ENCODE peak calls at places on chromosome 7, in six cellular contexts. W is GM12864, B is breast epithelium, H is neural progenitor cell, Y is natural killer cell, K is psoas muscle. C is an unnamed sample.
A peak's percentile ranks its signal among the peaks of the same experiment; 100 is the strongest.

GRCh38 chr7:75019800-75020199 is 53.8 kb downstream of the RCC1L start:
- DNase-seq in Y (no peak), B (no peak), K (no peak), W (no peak), H (no peak), C (no peak)

GRCh38 chr7:108127461-108127860 is 2.7 kb downstream of the LAMB4 start:
- DNase-seq in Y (no peak), W (no peak), K (no peak), H (no peak), B (no peak), C (no peak)

GRCh38 chr7:139714163-139714901 is 63.5 kb downstream of the HIPK2 start:
- DNase-seq in W (peak; percentile 85), B (no peak), Y (no peak), H (peak; percentile 26), K (peak; percentile 39), C (no peak)

GRCh38 chr7:34260282-34260681 is 354.9 kb downstream of the BMPER start:
- DNase-seq in W (no peak), Y (no peak), H (no peak), B (no peak), K (no peak), C (no peak)

GRCh38 chr7:81584667-81585066 is 185.2 kb downstream of the HGF start:
- DNase-seq in Y (no peak), H (no peak), B (no peak), W (no peak), K (no peak), C (no peak)

GRCh38 chr7:81776972-81777371 is 7.1 kb upstream of the HGF start:
- DNase-seq in H (no peak), Y (no peak), K (no peak), B (no peak), W (no peak), C (no peak)

GRCh38 chr7:98603010-98603777 is 13.9 kb upstream of the NPTX2 start:
- DNase-seq in W (no peak), B (no peak), K (no peak), H (no peak), Y (no peak), C (no peak)

GRCh38 chr7:44415510-44415909 is 74.9 kb downstream of the NUDCD3 start:
- DNase-seq in W (no peak), K (no peak), B (no peak), H (no peak), Y (no peak), C (no peak)

GRCh38 chr7:134826105-134826504 is 46.7 kb downstream of the CALD1 start:
- DNase-seq in Y (no peak), W (no peak), H (no peak), K (no peak), B (no peak), C (no peak)

GRCh38 chr7:151191544-151191943 is 4.5 kb upstream of the ASB10 start:
- DNase-seq in H (no peak), B (no peak), K (peak; percentile 70), W (no peak), Y (no peak), C (no peak)

GRCh38 chr7:138982204-138982623 is 1.0 kb upstream of the KIAA1549 start:
- DNase-seq in K (no peak), H (no peak), Y (no peak), B (no peak), W (no peak), C (no peak)

GRCh38 chr7:26042237-26042636 is 109.8 kb upstream of the NFE2L3 start:
- DNase-seq in K (no peak), Y (no peak), B (no peak), H (no peak), W (no peak), C (no peak)

GRCh38 chr7:66033471-66034385 is 41.9 kb upstream of the ASL start:
- DNase-seq in Y (peak; percentile 28), W (no peak), B (no peak), K (no peak), H (no peak), C (no peak)

GRCh38 chr7:110001254-110001938 is 1089.5 kb upstream of the LRRN3 start:
- DNase-seq in Y (no peak), W (no peak), K (no peak), B (no peak), H (no peak), C (no peak)

GRCh38 chr7:129188372-129188891 is at the start of gene SMO:
- DNase-seq in B (no peak), H (peak; percentile 97), Y (no peak), W (no peak), K (peak; percentile 55), C (no peak)

GRCh38 chr7:25832926-25833325 is 319.1 kb upstream of the NFE2L3 start:
- DNase-seq in H (no peak), W (no peak), B (no peak), K (no peak), Y (no peak), C (no peak)

GRCh38 chr7:80772347-80773101 is 134.1 kb downstream of the CD36 start:
- DNase-seq in K (no peak), B (no peak), H (no peak), Y (no peak), W (no peak), C (no peak)

GRCh38 chr7:122143376-122143750 is 686 bp downstream of the AASS start:
- DNase-seq in Y (peak; percentile 14), H (peak; percentile 47), W (no peak), K (peak; percentile 17), B (no peak), C (no peak)

GRCh38 chr7:17299477-17299991 is 1.1 kb downstream of the AHR start:
- DNase-seq in K (no peak), W (no peak), Y (no peak), H (no peak), B (no peak), C (no peak)

GRCh38 chr7:132930881-132931280 is 151.0 kb downstream of the CHCHD3 start:
- DNase-seq in B (no peak), H (peak; percentile 48), Y (no peak), K (no peak), W (no peak), C (no peak)

GRCh38 chr7:102270176-102270887 is 16.3 kb upstream of the SH2B2 start:
- DNase-seq in Y (no peak), H (no peak), W (no peak), K (no peak), B (no peak), C (no peak)

GRCh38 chr7:72040641-72041040 is 371.5 kb downstream of the CALN1 start:
- DNase-seq in H (no peak), W (no peak), B (no peak), K (no peak), Y (no peak), C (no peak)

GRCh38 chr7:143514995-143515735 is 37.5 kb downstream of the TAS2R41 start:
- DNase-seq in K (peak; percentile 30), W (no peak), H (no peak), Y (no peak), B (no peak), C (no peak)

GRCh38 chr7:87359366-87359765 is 13.9 kb downstream of the CROT start:
- DNase-seq in W (no peak), B (no peak), Y (no peak), H (no peak), K (no peak), C (no peak)

GRCh38 chr7:66279912-66280311 is 74.8 kb downstream of the TPST1 start:
- DNase-seq in Y (no peak), B (no peak), H (no peak), W (no peak), K (no peak), C (no peak)

GRCh38 chr7:128906001-128906765 is 4.3 kb downstream of the KCP start:
- DNase-seq in H (no peak), W (no peak), Y (no peak), K (no peak), B (no peak), C (peak; percentile 5)

GRCh38 chr7:29723599-29723998 is 82.7 kb upstream of the WIPF3 start:
- DNase-seq in K (no peak), H (no peak), Y (no peak), B (no peak), W (no peak), C (no peak)

GRCh38 chr7:29309041-29309860 is 114.7 kb downstream of the CHN2 start:
- DNase-seq in B (no peak), W (no peak), Y (no peak), K (no peak), H (no peak), C (no peak)

GRCh38 chr7:81284576-81284975 is 365.7 kb upstream of the SEMA3C start:
- DNase-seq in Y (no peak), K (no peak), W (no peak), H (no peak), B (no peak), C (no peak)

GRCh38 chr7:106110238-106110560 is 1.9 kb downstream of the SYPL1 start:
- DNase-seq in K (no peak), W (no peak), B (no peak), H (no peak), Y (no peak), C (no peak)

GRCh38 chr7:139492293-139492692 is 8.8 kb upstream of the KLRG2 start:
- DNase-seq in K (no peak), W (no peak), H (no peak), Y (no peak), B (no peak), C (no peak)

GRCh38 chr7:28041508-28042314 is 138.9 kb downstream of the JAZF1 start:
- DNase-seq in K (no peak), H (no peak), W (no peak), B (no peak), Y (no peak), C (no peak)
- TF ChIP-seq CTCF in K (no peak), H (no peak), W (no peak), B (no peak), Y (no peak), C (no peak)

GRCh38 chr7:11009631-11010030 is 36.0 kb downstream of the PHF14 start:
- DNase-seq in Y (no peak), W (no peak), H (no peak), B (no peak), K (no peak), C (no peak)

GRCh38 chr7:11006271-11006670 is 32.6 kb downstream of the PHF14 start:
- DNase-seq in Y (no peak), B (no peak), W (no peak), K (no peak), H (no peak), C (no peak)

GRCh38 chr7:11005202-11005601 is 31.5 kb downstream of the PHF14 start:
- DNase-seq in K (no peak), Y (no peak), H (no peak), B (no peak), W (no peak), C (no peak)
- TF ChIP-seq CTCF in K (no peak), Y (no peak), H (no peak), B (no peak), W (no peak), C (no peak)

GRCh38 chr7:149209518-149210269 is 14.3 kb downstream of the ZNF282 start:
- DNase-seq in H (peak; percentile 72), K (no peak), Y (no peak), B (no peak), W (peak; percentile 18), C (no peak)
- TF ChIP-seq CTCF in H (peak; percentile 75), K (no peak), Y (peak; percentile 20), B (peak; percentile 16), W (peak; percentile 79), C (no peak)

DNA sequence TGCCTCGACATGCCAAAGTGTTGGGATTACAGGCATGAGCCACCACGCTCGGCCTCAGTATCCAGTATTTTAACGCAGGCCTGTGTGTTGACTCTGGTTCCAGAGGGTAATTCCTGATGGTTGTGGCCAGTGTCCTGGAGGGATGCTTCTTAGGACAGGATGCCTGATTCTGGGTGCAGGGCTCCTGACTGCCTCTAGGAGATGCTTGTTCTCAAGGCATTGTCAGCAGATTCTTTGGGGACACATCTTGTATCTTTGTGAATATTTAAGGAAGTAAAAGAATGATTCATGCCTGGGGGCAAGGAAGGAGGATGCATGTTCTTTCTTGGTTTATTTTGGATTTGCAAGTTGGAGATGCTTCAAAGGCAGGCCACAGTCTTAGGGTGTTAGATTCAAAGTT is 2.2 kb downstream of the ZDHHC4 start:
- DNase-seq in K (no peak), Y (no peak), H (no peak), B (no peak), W (no peak), C (no peak)
- TF ChIP-seq CTCF in K (no peak), Y (no peak), H (peak; percentile 8), B (no peak), W (peak; percentile 31), C (no peak)

C was measured in omental fat pad.